ENCODE peak calls at places on chromosome 16, in four cellular contexts. P is GM23338, Q is esophagus squamous epithelium, J is lower leg skin. I is an unnamed sample.

GRCh38 chr16:84940670-84941551 is 70.4 kb downstream of the ZDHHC7 start:
- DNase-seq in Q (no peak), P (no peak), J (peak; percentile 55), I (no peak)

GRCh38 chr16:67468731-67469130 is 12.2 kb downstream of the ATP6V0D1 start:
- DNase-seq in J (no peak), Q (no peak), P (no peak), I (no peak)

GRCh38 chr16:24700549-24701392 is 28.7 kb upstream of the TNRC6A start:
- DNase-seq in Q (peak; percentile 2), J (peak; percentile 90), P (peak; percentile 64), I (peak; percentile 94)

GRCh38 chr16:85735225-85735722 is 15.6 kb downstream of the C16orf74 start:
- DNase-seq in J (no peak), Q (no peak), P (no peak), I (no peak)

GRCh38 chr16:28494141-28494851 is at the start of gene APOBR:
- DNase-seq in P (no peak), J (peak; percentile 44), Q (peak; percentile 52), I (no peak)

GRCh38 chr16:79595261-79595660 is 5.3 kb downstream of the MAF start:
- DNase-seq in P (no peak), Q (no peak), J (no peak), I (no peak)

GRCh38 chr16:67884684-67885083 is at the start of gene NRN1L:
- DNase-seq in J (peak; percentile 75), Q (no peak), P (peak; percentile 95), I (peak; percentile 37)

GRCh38 chr16:3793161-3793576 is 75.8 kb upstream of the TRAP1 start:
- DNase-seq in J (peak; percentile 22), Q (no peak), P (peak; percentile 35), I (no peak)

GRCh38 chr16:75256871-75257343 is 5.5 kb upstream of the BCAR1 start:
- DNase-seq in P (no peak), Q (no peak), J (no peak), I (no peak)

GRCh38 chr16:66523861-66524354 is 26.0 kb downstream of the TK2 start:
- DNase-seq in P (no peak), J (no peak), Q (no peak), I (no peak)

GRCh38 chr16:49559242-49559641 is 185.6 kb downstream of the C16orf78 start:
- DNase-seq in Q (no peak), P (no peak), J (no peak), I (no peak)

GRCh38 chr16:23348579-23349469 is 46.7 kb downstream of the SCNN1B start:
- DNase-seq in Q (no peak), J (no peak), P (peak; percentile 79), I (no peak)

GRCh38 chr16:66578596-66579531 is at the start of gene CMTM2:
- DNase-seq in Q (no peak), P (peak; percentile 61), J (no peak), I (no peak)

GRCh38 chr16:56916571-56917403 is 15.2 kb upstream of the HERPUD1 start:
- DNase-seq in Q (no peak), P (no peak), J (no peak), I (no peak)

GRCh38 chr16:9116141-9116540 is 24.7 kb downstream of the HAPSTR1 start:
- DNase-seq in J (no peak), P (no peak), Q (no peak), I (no peak)

GRCh38 chr16:27789595-27790241 is 239.8 kb downstream of the KATNIP start:
- DNase-seq in J (no peak), P (no peak), Q (no peak), I (no peak)

GRCh38 chr16:71540-72341 is 690 bp downstream of the RHBDF1 start:
- DNase-seq in P (peak; percentile 97), J (peak; percentile 86), Q (no peak), I (no peak)

GRCh38 chr16:49825006-49825405 is 30.9 kb downstream of the ZNF423 start:
- DNase-seq in Q (no peak), J (no peak), P (no peak), I (no peak)

GRCh38 chr16:72508196-72508595 is 336.2 kb upstream of the PMFBP1 start:
- DNase-seq in Q (no peak), P (no peak), J (no peak), I (peak; percentile 16)

GRCh38 chr16:67394271-67395104 is 1.2 kb upstream of the TPPP3 start:
- DNase-seq in Q (no peak), P (peak; percentile 69), J (no peak), I (no peak)

GRCh38 chr16:22970191-22970845 is 156.4 kb downstream of the HS3ST2 start:
- DNase-seq in Q (no peak), J (no peak), P (no peak), I (no peak)

GRCh38 chr16:72501739-72502653 is 330.0 kb upstream of the PMFBP1 start:
- DNase-seq in Q (no peak), J (peak; percentile 15), P (peak; percentile 76), I (peak; percentile 19)

GRCh38 chr16:70578035-70578434 is 54.4 kb downstream of the SF3B3 start:
- DNase-seq in Q (no peak), J (no peak), P (no peak), I (no peak)

GRCh38 chr16:50251375-50252081 is 14.8 kb upstream of the ADCY7 start:
- DNase-seq in Q (no peak), J (no peak), P (no peak), I (peak; percentile 69)

GRCh38 chr16:84990782-84991181 is 20.6 kb downstream of the ZDHHC7 start:
- DNase-seq in P (no peak), J (no peak), Q (no peak), I (no peak)

GRCh38 chr16:67000384-67001158 is 12.2 kb downstream of the CES4A start:
- DNase-seq in P (peak; percentile 79), Q (no peak), J (peak; percentile 36), I (no peak)

GRCh38 chr16:2952679-2953078 is 11.4 kb upstream of the KREMEN2 start:
- DNase-seq in J (no peak), P (no peak), Q (no peak), I (no peak)

GRCh38 chr16:31297496-31297895 is 37.7 kb downstream of the ITGAM start:
- DNase-seq in P (no peak), Q (no peak), J (no peak), I (no peak)

GRCh38 chr16:57266531-57267268 is 17.8 kb downstream of the PLLP start:
- DNase-seq in Q (no peak), J (no peak), P (no peak), I (no peak)

GRCh38 chr16:65728172-65728571 is 606.3 kb upstream of the CDH11 start:
- DNase-seq in J (peak; percentile 26), Q (no peak), P (peak; percentile 51), I (no peak)

GRCh38 chr16:62225675-62226074 is 189.4 kb upstream of the CDH8 start:
- DNase-seq in P (peak; percentile 94), Q (no peak), J (peak; percentile 59), I (no peak)

GRCh38 chr16:75192606-75193264 is 14.2 kb downstream of the CTRB2 start:
- DNase-seq in Q (no peak), J (no peak), P (no peak), I (no peak)

GRCh38 chr16:9647981-9648701 is 534.1 kb downstream of the GRIN2A start:
- DNase-seq in Q (no peak), P (peak; percentile 80), J (no peak), I (no peak)

GRCh38 chr16:50695017-50696000 is 1.9 kb downstream of the NOD2 start:
- DNase-seq in P (no peak), J (no peak), Q (no peak), I (no peak)

GRCh38 chr16:22098538-22099255 is 6.4 kb downstream of the VWA3A start:
- DNase-seq in Q (no peak), P (peak; percentile 83), J (no peak), I (no peak)

GRCh38 chr16:58500329-58501241 is 642 bp downstream of the NDRG4 start:
- DNase-seq in P (peak; percentile 70), Q (no peak), J (no peak), I (no peak)
- H3K4me3 ChIP-seq in P (peak overlapping the region; percentile 88), Q (peak overlapping the region; percentile 12), J (no peak overlapping the region), I (peak overlapping the region; percentile 70)

GRCh38 chr16:77376358-77376757 is 58.5 kb downstream of the ADAMTS18 start:
- DNase-seq in J (no peak), Q (no peak), P (peak; percentile 75), I (no peak)
- TF ChIP-seq CTCF in J (no peak), Q (no peak), P (peak; percentile 83), I (peak; percentile 15)

DNA sequence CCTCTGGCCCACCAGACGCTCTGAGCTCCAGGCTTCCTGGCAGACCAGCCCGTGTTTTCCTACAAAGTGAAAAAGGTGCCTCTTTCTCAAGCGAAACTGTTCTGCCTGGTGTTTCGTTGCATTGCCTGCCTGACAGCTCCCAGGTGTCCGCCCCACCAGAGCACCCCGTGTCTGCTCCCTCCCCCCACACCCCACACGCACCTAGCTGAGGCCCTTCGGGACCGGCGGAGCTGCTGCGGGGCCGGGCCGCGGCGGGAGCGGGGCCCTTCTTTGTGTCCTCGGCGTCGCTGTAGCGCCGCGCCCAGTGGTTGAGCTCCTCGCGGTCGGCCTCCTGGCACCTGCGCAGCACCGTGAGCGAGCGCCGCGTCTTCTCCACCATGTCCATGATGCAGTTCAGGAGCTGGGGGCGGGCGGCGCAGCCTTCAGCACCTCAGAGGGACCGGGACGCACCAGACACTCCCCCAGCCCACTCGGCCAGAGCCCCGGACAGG is 14.7 kb upstream of the PABPN1L start:
- DNase-seq in J (no peak), Q (no peak), P (peak; percentile 61), I (no peak)
- H3K4me3 ChIP-seq in J (no peak overlapping the region), Q (no peak overlapping the region), P (no peak overlapping the region), I (no peak overlapping the region)

GRCh38 chr16:80803341-80804060 is 897 bp downstream of the CDYL2 start:
- DNase-seq in Q (no peak), P (peak; percentile 58), J (no peak), I (no peak)
- TF ChIP-seq CTCF in Q (no peak), P (peak; percentile 83), J (no peak), I (peak; percentile 77)

DNA sequence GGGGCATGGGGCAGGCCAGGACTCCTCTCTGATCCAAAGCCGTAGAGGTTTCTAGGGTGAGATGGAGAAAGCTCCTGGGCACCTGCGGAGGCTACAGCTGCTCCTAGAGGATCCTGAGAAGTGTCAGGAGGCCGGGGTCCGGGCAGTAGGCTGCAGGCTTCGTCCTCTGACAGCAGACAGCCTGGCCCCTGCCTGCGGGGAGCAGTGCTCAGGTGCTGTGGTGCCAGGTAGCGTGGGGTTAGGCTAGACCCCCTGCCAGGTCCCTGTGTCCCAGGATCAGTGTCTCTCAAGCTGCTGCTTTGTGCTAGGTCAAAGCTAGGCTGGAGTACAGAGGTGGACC is 1.5 kb upstream of the MRPS34 start:
- DNase-seq in P (no peak), Q (no peak), J (no peak), I (no peak)
- H3K4me3 ChIP-seq in P (peak overlapping the region; percentile 97), Q (no peak overlapping the region), J (no peak overlapping the region), I (peak overlapping the region; percentile 81)

GRCh38 chr16:11506816-11507305 is 79.9 kb downstream of the LITAF start:
- DNase-seq in Q (no peak), P (no peak), J (no peak), I (no peak)
- TF ChIP-seq CTCF in Q (no peak), P (no peak), J (no peak), I (no peak)

GRCh38 chr16:87956771-87957279 is 5.6 kb downstream of the BANP start:
- DNase-seq in J (no peak), Q (no peak), P (peak; percentile 62), I (no peak)
- H3K4me3 ChIP-seq in J (no peak overlapping the region), Q (no peak overlapping the region), P (no peak overlapping the region), I (peak overlapping the region; percentile 13)

DNA sequence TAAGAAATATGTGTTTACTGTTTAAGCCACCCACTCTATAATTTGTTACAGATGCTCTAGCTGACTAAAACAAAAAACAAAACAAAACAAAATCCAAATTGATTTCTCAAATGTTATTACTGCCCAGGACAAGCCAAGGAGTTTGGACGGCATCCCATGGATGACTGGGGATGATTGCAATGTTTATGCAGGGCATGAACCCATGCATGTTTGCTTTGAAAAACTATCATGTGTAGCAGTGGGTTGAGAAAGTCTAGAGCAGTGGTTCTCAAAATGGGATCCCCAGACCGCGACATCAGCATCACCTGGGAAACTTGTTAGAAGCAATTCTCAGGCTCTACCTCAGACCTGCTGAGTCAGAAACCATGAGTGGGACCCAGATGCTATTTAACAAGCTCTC is 223.1 kb upstream of the PSMD7 start:
- DNase-seq in J (peak; percentile 50), Q (no peak), P (no peak), I (no peak)
- TF ChIP-seq CTCF in J (no peak), Q (no peak), P (no peak), I (no peak)